ENCODE peak calls at places on chromosomes 7 and 10, in four cellular contexts. V is NCI-H1105 treated with DMSO at 0.1 percent for 48 hours; E is stimulated activated CD8-positive, alpha-beta memory T cell treated with anti-CD3 and anti-CD28 coated beads, Interleukin-2, amount 100 ng/mL, for 1 hour; D is stimulated activated CD4-positive, alpha-beta T cell treated with anti-CD3 and anti-CD28 coated beads, Interleukin-2, amount 100 ng/mL, for 24 hours. R is an unnamed sample.

GRCh38 chr10:112810651-112811215 is 139.3 kb upstream of the TCF7L2 start:
- DNase-seq in E (no peak), D (no peak), V (no peak), R (no peak)

GRCh38 chr10:86266446-86267242 is 100.0 kb downstream of the GRID1 start:
- DNase-seq in V (no peak), E (no peak), D (no peak), R (no peak)

GRCh38 chr10:123576706-123577105 is 89.4 kb upstream of the GPR26 start:
- DNase-seq in D (no peak), E (no peak), V (no peak), R (no peak)

GRCh38 chr10:114923551-114923950 is 14.4 kb upstream of the TRUB1 start:
- DNase-seq in D (no peak), V (no peak), E (no peak), R (no peak)

GRCh38 chr7:142030294-142030693 is 34.6 kb downstream of the MGAM start:
- DNase-seq in E (no peak), D (no peak), V (no peak), R (no peak)

GRCh38 chr10:132175907-132176581 is 10.7 kb upstream of the DPYSL4 start:
- DNase-seq in D (no peak), E (no peak), V (peak), R (no peak)

GRCh38 chr10:82737556-82737955 is 862.6 kb downstream of the NRG3 start:
- DNase-seq in V (no peak), E (no peak), D (no peak), R (no peak)

GRCh38 chr7:157337316-157338149 is 729 bp downstream of the DNAJB6 start:
- DNase-seq in V (peak), E (peak), D (peak), R (peak)

GRCh38 chr7:2220506-2220905 is 12.2 kb downstream of the MAD1L1 start:
- DNase-seq in E (no peak), D (no peak), V (no peak), R (no peak)

GRCh38 chr7:5266148-5267028 is 16.4 kb upstream of the SLC29A4 start:
- DNase-seq in V (no peak), D (no peak), E (no peak), R (no peak)

GRCh38 chr10:121405096-121405495 is 193.1 kb downstream of the FGFR2 start:
- DNase-seq in D (no peak), E (no peak), V (no peak), R (no peak)

GRCh38 chr7:156764016-156764669 is 123.6 kb downstream of the RNF32 start:
- DNase-seq in D (no peak), E (no peak), V (peak), R (no peak)

GRCh38 chr7:12066004-12066403 is 145.1 kb upstream of the TMEM106B start:
- DNase-seq in V (no peak), D (no peak), E (no peak), R (no peak)

GRCh38 chr10:87635498-87636312 is 24.0 kb upstream of the PAPSS2 start:
- DNase-seq in V (no peak), D (peak), E (no peak), R (peak)

GRCh38 chr7:732094-732541 is 5.0 kb upstream of the PRKAR1B start:
- DNase-seq in D (no peak), V (no peak), E (no peak), R (no peak)

GRCh38 chr10:93070378-93071176 is 3.1 kb upstream of the CYP26A1 start:
- DNase-seq in D (no peak), E (no peak), V (no peak), R (no peak)

GRCh38 chr7:98166668-98166970 is 44.6 kb upstream of the BHLHA15 start:
- DNase-seq in D (no peak), E (no peak), V (no peak), R (no peak)

GRCh38 chr10:49178489-49179471 is 9.4 kb downstream of the TMEM273 start:
- DNase-seq in D (no peak), E (no peak), V (no peak), R (no peak)

GRCh38 chr7:4801839-4802231 is 26.4 kb downstream of the AP5Z1 start:
- DNase-seq in D (no peak), V (no peak), E (no peak), R (no peak)

GRCh38 chr10:102065561-102066420 is 642 bp downstream of the HPS6 start:
- DNase-seq in E (no peak), V (no peak), D (peak), R (no peak)

GRCh38 chr7:23759556-23760391 is 49.8 kb downstream of the STK31 start:
- DNase-seq in V (peak), E (no peak), D (no peak), R (no peak)

GRCh38 chr7:150335101-150335773 is 6.2 kb downstream of the RARRES2 start:
- DNase-seq in V (no peak), E (no peak), D (no peak), R (no peak)

GRCh38 chr10:102072867-102073527 is 7.8 kb downstream of the HPS6 start:
- DNase-seq in D (peak), E (peak), V (peak), R (peak)

GRCh38 chr10:79335470-79336235 is 11.6 kb upstream of the PPIF start:
- DNase-seq in E (no peak), V (no peak), D (no peak), R (no peak)

GRCh38 chr7:36001546-36001945 is 151.5 kb upstream of the EEPD1 start:
- DNase-seq in D (no peak), V (no peak), E (no peak), R (no peak)

GRCh38 chr7:159139202-159139601 is 5.5 kb downstream of the VIPR2 start:
- DNase-seq in D (no peak), E (no peak), V (peak), R (no peak)

R was measured in stimulated activated naive B cell treated with anti-CD40 and anti-IgM and Interleukin-4, amounts not matched to agents 10 μg/mL and 1 μg/mL and 100 μg/mL, for 72 hours.